ENCODE peak calls at places on chromosome 10, in six cellular contexts. S is naive thymus-derived CD8-positive, alpha-beta T cell; J is HuH-7.5; B is heart right ventricle; V is NCI-H2081; N is left cardiac atrium. K is an unnamed sample.

GRCh38 chr10:6165221-6165725 is 37.5 kb upstream of the PFKFB3 start:
- DNase-seq in S (no peak), J (no peak), B (no peak), V (no peak), N (no peak), K (no peak)

GRCh38 chr10:77866598-77866997 is 60.0 kb downstream of the DLG5 start:
- DNase-seq in S (no peak), J (no peak), B (no peak), V (no peak), N (no peak), K (no peak)

GRCh38 chr10:44264244-44264643 is 120.7 kb downstream of the CXCL12 start:
- DNase-seq in S (no peak), J (no peak), B (no peak), V (no peak), N (no peak), K (no peak)

GRCh38 chr10:91462423-91462822 is 52.3 kb downstream of the HECTD2 start:
- DNase-seq in S (no peak), J (no peak), B (no peak), V (no peak), N (no peak), K (no peak)

GRCh38 chr10:43131256-43131655 is 7.0 kb upstream of the CSGALNACT2 start:
- DNase-seq in S (no peak), J (no peak), B (no peak), V (no peak), N (no peak), K (no peak)

GRCh38 chr10:100038561-100039071 is 28.9 kb upstream of the DNMBP start:
- DNase-seq in S (no peak), J (no peak), B (peak), V (no peak), N (peak), K (peak)

GRCh38 chr10:115895196-115895595 is 377.8 kb downstream of the GFRA1 start:
- DNase-seq in S (no peak), J (no peak), B (no peak), V (no peak), N (no peak), K (no peak)

GRCh38 chr10:1242975-1243374 is 186.8 kb downstream of the WDR37 start:
- DNase-seq in S (no peak), J (no peak), B (no peak), V (no peak), N (no peak), K (no peak)

GRCh38 chr10:22476601-22477364 is 131.5 kb downstream of the SPAG6 start:
- DNase-seq in S (no peak), J (no peak), B (no peak), V (no peak), N (no peak), K (no peak)

GRCh38 chr10:98407017-98407743 is 7.8 kb downstream of the PYROXD2 start:
- DNase-seq in S (no peak), J (no peak), B (no peak), V (no peak), N (no peak), K (no peak)

GRCh38 chr10:115844592-115844991 is 428.4 kb downstream of the GFRA1 start:
- DNase-seq in S (no peak), J (peak), B (no peak), V (peak), N (peak), K (peak)

GRCh38 chr10:79185067-79185774 is 116.5 kb downstream of the ZMIZ1 start:
- DNase-seq in S (no peak), J (no peak), B (no peak), V (no peak), N (no peak), K (no peak)

K was measured in cardiac muscle cell.